ENCODE peak calls at places on chromosomes 2 and 18, in seven cellular contexts. M, O, R, S, I, B and K are unnamed samples.

GRCh38 chr2:177572236-177572671 is 179.7 kb downstream of the AGPS start:
- DNase-seq in M (no peak), O (peak), R (no peak), S (no peak), I (no peak), B (no peak), K (no peak)

GRCh38 chr2:203808041-203808750 is 59.4 kb upstream of the CTLA4 start:
- DNase-seq in M (peak), O (no peak), R (no peak), S (no peak), I (no peak), B (no peak), K (no peak)

GRCh38 chr2:232376713-232377112 is 1.8 kb upstream of the ALPP start:
- DNase-seq in M (no peak), O (no peak), R (no peak), S (no peak), I (no peak), B (no peak), K (no peak)

GRCh38 chr2:26617259-26618083 is 23.7 kb downstream of the CIB4 start:
- DNase-seq in M (no peak), O (no peak), R (no peak), S (no peak), I (peak), B (no peak), K (no peak)

GRCh38 chr2:32553829-32554432 is 73.9 kb upstream of the TTC27 start:
- DNase-seq in M (peak), O (no peak), R (no peak), S (no peak), I (no peak), B (peak), K (peak)

GRCh38 chr2:229901819-229902218 is 20.0 kb downstream of the TRIP12 start:
- DNase-seq in M (no peak), O (no peak), R (no peak), S (no peak), I (no peak), B (peak), K (no peak)

GRCh38 chr2:19888831-19889230 is 13.0 kb downstream of the TTC32 start:
- DNase-seq in M (no peak), O (no peak), R (no peak), S (no peak), I (no peak), B (no peak), K (no peak)

GRCh38 chr18:9333441-9334350 is 877 bp upstream of the TWSG1 start:
- DNase-seq in M (no peak), O (peak), R (peak), S (peak), I (no peak), B (no peak), K (no peak)

GRCh38 chr2:19120941-19121750 is 237.3 kb downstream of the OSR1 start:
- DNase-seq in M (no peak), O (no peak), R (no peak), S (no peak), I (no peak), B (peak), K (no peak)

GRCh38 chr2:83665894-83666293 is 793.2 kb downstream of the SUCLG1 start:
- DNase-seq in M (no peak), O (no peak), R (no peak), S (no peak), I (no peak), B (no peak), K (no peak)

GRCh38 chr2:70087703-70088507 is 628 bp downstream of the PCBP1 start:
- DNase-seq in M (no peak), O (peak), R (peak), S (peak), I (peak), B (no peak), K (no peak)

GRCh38 chr2:178279142-178279541 is 84.8 kb downstream of the OSBPL6 start:
- DNase-seq in M (peak), O (no peak), R (no peak), S (no peak), I (no peak), B (peak), K (no peak)

GRCh38 chr2:55779459-55780421 is 86.1 kb upstream of the PNPT1 start:
- DNase-seq in M (peak), O (no peak), R (no peak), S (no peak), I (no peak), B (peak), K (no peak)

DNA sequence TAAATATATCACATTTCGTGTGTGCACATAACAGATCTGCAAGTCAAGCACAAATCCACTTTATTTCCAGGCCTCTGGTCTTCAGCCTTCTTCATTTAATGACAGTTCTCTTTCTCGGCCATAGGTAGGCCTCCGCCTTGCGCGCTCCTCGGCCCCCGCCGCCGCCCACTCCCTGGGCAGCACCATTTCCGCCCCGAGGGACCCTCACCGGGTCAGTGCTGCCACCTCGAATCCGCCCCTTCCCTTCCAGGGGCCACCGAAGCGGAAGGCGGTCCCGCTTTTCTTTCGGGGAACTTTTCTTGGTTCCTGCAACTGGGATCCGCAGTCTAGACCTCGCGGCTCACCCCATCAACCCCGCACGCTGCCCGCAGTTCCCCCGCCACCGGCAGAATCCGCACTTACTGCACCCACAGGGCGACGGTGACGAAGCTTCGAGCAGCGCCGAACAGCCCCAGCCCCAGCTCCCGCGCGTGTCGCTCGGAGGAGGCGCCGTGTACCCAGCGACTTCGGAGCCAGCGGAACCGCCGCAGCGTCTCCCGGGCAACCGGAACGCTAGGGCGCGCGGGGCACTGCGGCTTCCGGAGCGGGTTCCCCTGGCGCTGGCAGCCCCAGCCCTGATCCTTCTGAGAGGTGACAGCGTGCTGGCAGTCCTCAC is at the start of gene CDKL4:
- DNase-seq in M (no peak), O (no peak), R (no peak), S (peak), I (no peak), B (no peak), K (peak)
- TF ChIP-seq CTCF in M (no peak), O (no peak), R (no peak), S (no peak), I (no peak), B (no peak), K (no peak)

DNA sequence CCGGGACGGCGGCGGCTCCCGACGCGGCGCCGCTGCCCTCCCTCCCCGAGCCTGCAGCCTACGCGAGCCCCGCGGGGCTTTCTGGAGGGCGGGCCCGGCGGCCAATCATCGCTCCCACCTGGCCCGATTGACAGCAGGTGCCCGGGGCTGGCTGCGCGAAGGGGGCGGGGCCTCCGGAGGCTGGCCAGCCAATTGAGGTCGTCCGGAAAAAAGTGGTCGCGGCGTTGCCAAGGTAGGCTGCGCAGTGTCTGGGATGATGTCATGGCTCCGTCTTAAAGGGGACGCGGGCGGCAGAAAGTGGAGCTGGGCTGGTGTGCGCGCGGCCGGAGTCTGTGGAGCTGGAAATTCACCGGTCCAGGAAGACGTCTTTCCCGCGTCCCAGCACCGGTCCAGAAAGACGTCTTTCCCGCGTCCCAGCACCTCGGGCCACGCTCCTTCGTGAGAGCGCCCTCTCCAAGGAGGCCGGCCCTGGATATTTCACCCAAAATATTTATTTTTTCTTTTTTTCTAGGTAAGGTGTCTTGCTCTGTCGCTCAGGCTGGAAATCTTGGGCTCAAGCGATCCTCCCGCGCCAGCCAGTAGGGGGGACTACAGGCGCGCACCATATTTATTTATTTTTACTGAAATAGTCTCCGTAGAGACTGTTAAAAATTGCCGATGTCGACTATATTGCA is at the start of gene ACTR1B:
- DNase-seq in M (peak), O (peak), R (peak), S (peak), I (peak), B (peak), K (peak)
- TF ChIP-seq CTCF in M (peak), O (peak), R (peak), S (no peak), I (peak), B (peak), K (peak)

GRCh38 chr2:205670292-205670691 is 12.0 kb upstream of the NRP2 start:
- DNase-seq in M (no peak), O (no peak), R (no peak), S (no peak), I (no peak), B (no peak), K (no peak)
- TF ChIP-seq CTCF in M (no peak), O (no peak), R (no peak), S (no peak), I (no peak), B (no peak), K (no peak)

GRCh38 chr2:210392469-210392881 is 77.5 kb upstream of the MYL1 start:
- DNase-seq in M (no peak), O (no peak), R (no peak), S (no peak), I (no peak), B (no peak), K (no peak)
- TF ChIP-seq CTCF in M (no peak), O (no peak), R (no peak), S (no peak), I (no peak), B (no peak), K (no peak)

GRCh38 chr2:151156431-151156830 is 105.2 kb downstream of the RBM43 start:
- DNase-seq in M (no peak), O (no peak), R (no peak), S (no peak), I (no peak), B (no peak), K (no peak)

GRCh38 chr2:151159109-151159690 is 102.5 kb downstream of the RBM43 start:
- DNase-seq in M (no peak), O (no peak), R (no peak), S (no peak), I (no peak), B (no peak), K (no peak)

GRCh38 chr2:151156943-151157705 is 104.5 kb downstream of the RBM43 start:
- DNase-seq in M (no peak), O (no peak), R (no peak), S (no peak), I (no peak), B (peak), K (no peak)

GRCh38 chr2:151166410-151166809 is 95.3 kb downstream of the RBM43 start:
- DNase-seq in M (no peak), O (no peak), R (no peak), S (no peak), I (no peak), B (no peak), K (no peak)

DNA sequence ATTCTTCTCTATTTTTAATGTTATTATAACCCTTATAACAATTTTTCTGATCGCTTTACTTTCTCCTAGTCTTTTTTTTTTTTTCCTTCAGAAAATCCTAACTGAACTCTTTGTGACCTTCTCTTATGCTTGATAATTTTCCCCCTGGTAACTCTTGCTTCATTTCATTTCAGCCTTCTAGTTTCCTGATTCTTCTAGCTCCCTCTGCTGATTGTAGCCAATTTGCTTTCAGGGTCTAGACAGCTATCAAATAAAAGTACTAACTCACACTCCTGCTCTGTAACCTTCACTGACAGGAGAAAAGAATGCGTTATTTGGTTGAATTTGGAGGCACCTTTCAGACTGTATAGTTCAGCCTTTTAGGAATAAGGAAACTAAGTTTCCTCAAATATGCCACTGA is 99.5 kb downstream of the RBM43 start:
- DNase-seq in M (peak), O (no peak), R (no peak), S (no peak), I (no peak), B (peak), K (no peak)
- TF ChIP-seq CTCF in M (peak), O (no peak), R (peak), S (no peak), I (peak), B (peak), K (no peak)

GRCh38 chr18:8167036-8167435 is 442.2 kb upstream of the RAB12 start:
- DNase-seq in M (no peak), O (no peak), R (no peak), S (no peak), I (no peak), B (no peak), K (no peak)
- TF ChIP-seq CTCF in M (no peak), O (no peak), R (no peak), S (no peak), I (no peak), B (no peak), K (no peak)

GRCh38 chr18:68840554-68841263 is 42.8 kb downstream of the CCDC102B start:
- DNase-seq in M (peak), O (no peak), R (no peak), S (no peak), I (no peak), B (peak), K (no peak)

GRCh38 chr18:68839701-68840100 is 41.8 kb downstream of the CCDC102B start:
- DNase-seq in M (no peak), O (no peak), R (no peak), S (no peak), I (no peak), B (no peak), K (no peak)

GRCh38 chr18:68847219-68847860 is 49.5 kb downstream of the CCDC102B start:
- DNase-seq in M (peak), O (no peak), R (no peak), S (no peak), I (no peak), B (no peak), K (no peak)

GRCh38 chr18:68841301-68841700 is 43.4 kb downstream of the CCDC102B start:
- DNase-seq in M (peak), O (no peak), R (no peak), S (no peak), I (no peak), B (no peak), K (no peak)

DNA sequence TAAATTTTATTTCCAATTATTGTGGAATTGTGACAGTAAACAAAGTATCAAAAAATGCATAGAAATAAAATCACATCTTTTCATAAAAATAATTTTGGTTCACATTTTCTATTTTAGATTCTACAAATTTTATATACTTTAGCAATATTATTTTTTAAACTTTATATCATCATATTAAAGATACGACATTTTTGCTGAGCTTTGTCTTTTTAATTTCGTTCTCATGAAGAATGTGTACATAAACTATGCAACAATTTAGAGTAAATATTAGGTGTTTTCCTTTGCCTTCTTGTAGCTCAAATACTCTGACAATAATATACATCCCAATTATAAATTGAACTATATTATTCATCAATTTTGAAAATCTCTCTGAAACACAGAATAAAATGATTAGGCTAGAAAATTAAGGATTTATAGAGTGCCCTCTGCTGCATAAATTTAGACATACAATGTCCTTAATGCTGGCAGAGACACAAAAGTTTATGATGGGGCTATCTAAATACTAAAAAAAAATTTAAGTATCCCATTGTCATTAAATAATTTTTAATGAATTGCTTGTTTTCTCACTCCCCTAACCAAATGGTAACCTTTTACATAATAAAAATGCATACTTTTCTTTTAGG is 45.7 kb downstream of the CCDC102B start:
- DNase-seq in M (no peak), O (no peak), R (no peak), S (no peak), I (no peak), B (no peak), K (no peak)
- TF ChIP-seq CTCF in M (peak), O (no peak), R (no peak), S (no peak), I (peak), B (peak), K (no peak)

GRCh38 chr2:97760480-97761049 is 47.2 kb downstream of the ZAP70 start:
- DNase-seq in M (no peak), O (no peak), R (peak), S (no peak), I (no peak), B (no peak), K (no peak)

GRCh38 chr2:97759727-97760407 is 46.5 kb downstream of the ZAP70 start:
- DNase-seq in M (no peak), O (no peak), R (peak), S (no peak), I (no peak), B (no peak), K (no peak)

GRCh38 chr2:97757062-97757461 is 43.7 kb downstream of the ZAP70 start:
- DNase-seq in M (no peak), O (no peak), R (no peak), S (no peak), I (no peak), B (no peak), K (no peak)

GRCh38 chr2:97755491-97755890 is 42.1 kb downstream of the ZAP70 start:
- DNase-seq in M (no peak), O (no peak), R (no peak), S (no peak), I (peak), B (no peak), K (no peak)

GRCh38 chr2:97758131-97758705 is 44.8 kb downstream of the ZAP70 start:
- DNase-seq in M (no peak), O (no peak), R (no peak), S (no peak), I (no peak), B (no peak), K (no peak)
- TF ChIP-seq CTCF in M (no peak), O (no peak), R (no peak), S (no peak), I (no peak), B (no peak), K (no peak)

DNA sequence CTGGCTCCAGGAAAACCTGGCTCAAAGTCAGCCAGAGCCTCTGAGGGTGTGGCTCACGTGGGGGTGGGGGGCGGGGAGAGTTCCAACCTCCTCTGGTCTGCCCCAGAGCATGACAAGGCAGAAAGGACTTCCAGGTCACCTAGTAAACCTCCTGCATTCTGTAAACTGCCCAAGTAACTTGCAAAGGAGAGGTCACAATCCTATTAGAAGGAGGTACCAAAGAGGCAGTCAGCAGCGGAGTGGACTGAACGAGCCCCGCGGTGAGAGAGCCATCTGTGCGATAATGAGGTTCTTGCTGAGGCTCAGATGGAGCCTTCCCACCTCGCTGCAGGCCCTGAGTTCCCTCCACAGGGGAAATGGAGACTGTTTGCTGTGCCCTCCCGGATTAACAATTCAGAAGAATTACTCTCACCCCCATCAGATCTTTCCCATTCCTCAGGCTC is 58.9 kb upstream of the GATA6 start:
- DNase-seq in M (no peak), O (no peak), R (no peak), S (no peak), I (no peak), B (no peak), K (no peak)
- TF ChIP-seq CTCF in M (no peak), O (no peak), R (no peak), S (no peak), I (no peak), B (no peak), K (no peak)